ENCODE peak calls at places on chromosomes 13 and 19, in five cellular contexts. Z is AG09309; P is CD8-positive, alpha-beta T cell; B is endodermal cell; F is dorsolateral prefrontal cortex. A is an unnamed sample.

GRCh38 chr19:41528106-41528505 is 47.9 kb upstream of the CEACAM21 start:
- DNase-seq in F (no peak), B (no peak), P (no peak), Z (no peak), A (no peak)

GRCh38 chr19:8208710-8209110 is 460 bp upstream of the CERS4 start:
- DNase-seq in B (no peak), P (no peak), F (no peak), Z (no peak), A (no peak)

GRCh38 chr19:11160119-11160768 is 4.7 kb upstream of the SPC24 start:
- DNase-seq in Z (no peak), P (no peak), F (no peak), B (no peak), A (no peak)

GRCh38 chr19:51546650-51547396 is 15.4 kb upstream of the SIGLEC6 start:
- DNase-seq in P (no peak), F (no peak), Z (peak), B (no peak), A (no peak)

GRCh38 chr13:41596190-41596589 is 138.8 kb downstream of the RGCC start:
- DNase-seq in P (no peak), B (no peak), F (no peak), Z (no peak), A (no peak)

GRCh38 chr19:511101-511841 is 4.0 kb downstream of the TPGS1 start:
- DNase-seq in B (peak), P (peak), Z (no peak), F (peak), A (peak)

GRCh38 chr13:113763254-113763653 is 4.2 kb downstream of the TMEM255B start:
- DNase-seq in B (peak), F (no peak), Z (no peak), P (no peak), A (no peak)

GRCh38 chr13:41648314-41648935 is 191.1 kb downstream of the RGCC start:
- DNase-seq in P (no peak), B (no peak), Z (no peak), F (no peak), A (no peak)

GRCh38 chr13:98172570-98173405 is 4.3 kb downstream of the RNF113B start:
- DNase-seq in P (no peak), F (no peak), Z (no peak), B (no peak), A (no peak)

GRCh38 chr13:44048326-44048725 is 168.6 kb downstream of the LACC1 start:
- DNase-seq in F (no peak), Z (no peak), B (no peak), P (no peak), A (no peak)

GRCh38 chr19:10919352-10920287 is 8.8 kb downstream of the YIPF2 start:
- DNase-seq in P (no peak), B (peak), F (no peak), Z (no peak), A (no peak)

GRCh38 chr13:42258747-42259146 is 13.2 kb upstream of the AKAP11 start:
- DNase-seq in B (peak), F (no peak), P (no peak), Z (no peak), A (no peak)

GRCh38 chr19:1173845-1174809 is at the start of gene SBNO2:
- DNase-seq in P (peak), Z (no peak), F (peak), B (peak), A (peak)

GRCh38 chr19:11422163-11423068 is 3.3 kb upstream of the RGL3 start:
- DNase-seq in B (peak), Z (no peak), F (peak), P (peak), A (peak)

GRCh38 chr13:105462981-105463380 is 1072.5 kb downstream of the EFNB2 start:
- DNase-seq in Z (no peak), F (no peak), B (no peak), P (no peak), A (no peak)

GRCh38 chr13:95494082-95494681 is 58.3 kb upstream of the CLDN10 start:
- DNase-seq in B (no peak), Z (peak), P (no peak), F (no peak), A (no peak)

GRCh38 chr13:50589139-50589538 is 254.4 kb downstream of the DLEU7 start:
- DNase-seq in F (no peak), Z (peak), B (no peak), P (no peak), A (no peak)

GRCh38 chr13:95626768-95627167 is 17.7 kb downstream of the DZIP1 start:
- DNase-seq in Z (no peak), B (no peak), P (no peak), F (no peak), A (no peak)

GRCh38 chr13:51895906-51896888 is 34.4 kb downstream of the CCDC70 start:
- DNase-seq in B (peak), F (no peak), Z (peak), P (no peak), A (no peak)

GRCh38 chr13:29920018-29920643 is 69.7 kb upstream of the UBL3 start:
- DNase-seq in Z (no peak), P (no peak), B (no peak), F (no peak), A (no peak)

DNA sequence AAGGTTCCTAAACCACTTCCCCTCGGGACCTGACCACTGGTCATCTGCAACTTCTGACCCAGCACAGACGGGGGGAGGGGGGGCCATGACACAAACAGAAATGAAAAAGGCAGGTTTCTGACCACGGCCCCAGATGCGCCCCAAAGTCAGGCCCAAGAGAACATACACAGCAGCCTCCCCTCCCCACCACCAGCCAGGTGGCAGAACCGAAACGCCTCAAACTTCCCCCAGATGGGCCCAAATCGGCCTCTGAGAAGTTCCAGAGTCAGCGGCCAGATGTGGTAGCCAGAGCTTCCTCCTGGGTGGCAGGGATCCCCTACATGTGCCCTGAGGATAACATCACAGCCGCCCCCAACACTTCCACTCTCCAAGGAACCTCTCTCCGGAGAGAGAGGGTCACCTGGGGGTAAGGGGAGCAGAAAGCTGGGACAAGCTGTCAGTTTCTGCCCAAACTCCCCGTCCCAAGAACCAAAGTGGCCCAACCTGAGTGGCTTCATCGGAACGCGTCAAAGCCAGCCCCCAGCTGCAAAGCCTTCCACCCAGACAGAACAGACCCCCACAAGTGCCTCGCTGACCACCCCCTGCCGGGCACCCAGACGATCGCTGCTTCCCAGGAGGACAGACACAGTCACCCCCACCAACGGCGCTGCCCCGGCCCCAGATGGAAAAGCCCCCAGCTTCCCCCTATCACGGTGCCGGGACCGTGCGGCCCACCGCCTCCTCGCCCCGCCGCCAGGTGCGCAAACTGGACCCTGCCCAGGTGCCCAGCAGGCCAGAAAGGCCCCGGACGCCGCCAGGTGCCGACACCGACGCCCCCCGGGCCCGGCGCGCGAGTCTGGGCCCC is 800 bp downstream of the ELL start:
- DNase-seq in Z (no peak), P (no peak), F (no peak), B (peak), A (no peak)
- TF ChIP-seq CTCF in Z (peak), P (no peak), F (no peak), B (peak), A (no peak)

GRCh38 chr19:17727843-17728242 is 8.6 kb downstream of the MAP1S start:
- DNase-seq in F (no peak), B (no peak), P (no peak), Z (no peak), A (no peak)

GRCh38 chr19:17726914-17727773 is 7.9 kb downstream of the MAP1S start:
- DNase-seq in Z (no peak), P (no peak), F (no peak), B (no peak), A (no peak)

GRCh38 chr19:17724655-17725054 is 5.4 kb downstream of the MAP1S start:
- DNase-seq in F (no peak), P (no peak), Z (no peak), B (no peak), A (no peak)

GRCh38 chr19:17725422-17726078 is 6.3 kb downstream of the MAP1S start:
- DNase-seq in Z (no peak), P (no peak), B (peak), F (no peak), A (no peak)

GRCh38 chr19:17726136-17726741 is 7.0 kb downstream of the MAP1S start:
- DNase-seq in F (no peak), B (no peak), P (no peak), Z (no peak), A (no peak)
- TF ChIP-seq CTCF in F (no peak), B (no peak), P (no peak), Z (no peak), A (peak)

GRCh38 chr19:3555653-3556422 is 1.5 kb downstream of the MFSD12 start:
- DNase-seq in P (no peak), B (no peak), Z (no peak), F (no peak), A (no peak)

GRCh38 chr19:3554254-3555083 is 2.9 kb downstream of the MFSD12 start:
- DNase-seq in B (no peak), F (no peak), P (peak), Z (no peak), A (no peak)

GRCh38 chr19:3556423-3556977 is 886 bp downstream of the MFSD12 start:
- DNase-seq in Z (no peak), P (no peak), F (no peak), B (peak), A (no peak)

GRCh38 chr19:3556978-3557460 is 367 bp downstream of the MFSD12 start:
- DNase-seq in Z (no peak), B (peak), F (no peak), P (peak), A (no peak)

DNA sequence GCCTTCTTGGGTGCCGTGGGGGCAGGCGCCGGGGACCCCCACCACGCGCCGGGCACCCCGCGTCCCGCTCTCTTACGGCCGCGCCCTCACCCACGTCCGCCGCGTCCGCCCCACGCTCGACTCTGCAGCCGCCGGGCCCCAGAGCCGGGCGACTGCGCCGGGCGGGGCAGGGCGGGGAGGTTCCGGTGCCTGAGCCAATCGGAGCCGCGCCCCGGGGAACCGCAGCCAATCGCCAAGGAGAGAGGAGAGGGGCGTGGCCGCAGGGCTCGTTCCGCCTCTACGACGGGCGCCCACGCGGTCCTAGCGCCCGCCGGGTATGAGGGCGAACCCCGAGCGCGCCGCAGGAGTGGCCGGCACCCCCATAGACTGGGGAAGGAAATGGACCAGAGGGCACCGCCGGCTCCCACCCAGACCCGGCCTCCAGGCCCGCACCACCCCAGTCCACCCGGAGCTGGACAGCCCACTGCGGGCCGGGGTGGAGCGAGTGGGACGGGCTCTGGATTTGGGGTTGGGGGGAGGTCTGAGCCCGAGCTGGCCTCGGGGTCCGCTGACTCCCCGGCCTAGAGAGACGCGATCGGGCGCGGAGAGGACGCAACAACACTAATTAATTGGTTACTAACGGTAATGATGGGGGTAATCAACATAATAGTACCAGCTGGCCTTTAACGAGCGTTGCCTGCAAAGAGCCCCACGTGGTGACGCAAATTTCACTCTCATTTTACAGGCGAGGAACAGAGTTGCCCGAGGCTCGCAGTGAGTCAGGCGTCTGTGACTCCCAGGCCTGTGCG is at the start of gene MFSD12:
- DNase-seq in Z (peak), F (peak), B (peak), P (peak), A (peak)
- TF ChIP-seq CTCF in Z (no peak), F (no peak), B (no peak), P (no peak), A (no peak)

DNA sequence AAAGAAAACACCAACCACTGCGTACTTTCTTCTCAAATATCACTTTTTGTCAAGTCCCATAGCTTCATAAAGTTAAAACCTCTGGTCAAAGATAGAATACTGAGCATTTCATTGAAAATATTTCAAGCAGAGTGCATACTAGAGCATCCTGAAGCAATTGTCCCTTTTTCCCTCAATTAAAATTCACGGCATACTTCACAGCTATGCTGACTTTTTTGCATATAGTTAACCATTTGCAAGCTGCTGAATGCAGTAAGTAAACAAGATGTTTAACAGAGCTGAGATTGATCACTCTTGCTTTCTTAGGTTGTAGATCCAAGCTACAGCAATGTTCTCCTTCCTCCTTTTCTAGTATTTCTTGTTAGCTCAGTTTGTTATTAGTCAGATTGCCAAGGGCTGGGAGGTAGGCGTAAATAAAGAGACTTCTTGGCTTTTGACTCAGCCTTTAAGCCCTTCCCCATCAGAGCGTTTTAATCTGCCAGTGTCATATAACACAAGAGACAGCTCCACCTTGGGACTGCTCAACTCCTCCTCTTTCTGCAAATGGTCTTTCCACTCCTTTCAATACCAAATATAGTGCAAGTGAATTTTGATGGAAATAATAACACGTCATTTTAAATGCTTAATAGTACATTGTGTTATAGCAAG is at the start of gene SLITRK6:
- DNase-seq in B (peak), Z (peak), P (no peak), F (no peak), A (no peak)
- TF ChIP-seq CTCF in B (peak), Z (peak), P (no peak), F (no peak), A (no peak)

GRCh38 chr13:110850840-110851239 is 64.0 kb downstream of the ANKRD10 start:
- DNase-seq in B (peak), P (no peak), F (no peak), Z (no peak), A (no peak)
- TF ChIP-seq CTCF in B (no peak), P (no peak), F (no peak), Z (no peak), A (no peak)

DNA sequence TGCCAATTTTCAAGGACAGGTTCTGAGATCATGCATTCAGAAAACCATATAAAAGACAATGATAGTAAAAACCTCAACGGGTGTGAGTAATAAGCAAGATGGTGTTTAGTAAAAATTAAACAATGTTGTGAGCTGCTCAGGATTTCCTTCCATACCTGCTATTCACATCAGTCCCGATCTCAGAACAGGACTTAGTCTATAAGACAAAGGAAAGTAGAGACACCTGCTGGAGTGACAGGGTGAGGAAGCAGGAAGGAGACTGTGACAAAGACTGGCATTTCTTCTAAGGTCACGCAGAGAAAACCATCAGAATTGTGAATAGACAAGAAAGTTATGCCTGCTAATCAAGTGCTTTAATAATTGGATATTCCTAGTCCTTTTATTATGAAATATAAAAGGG is 648.0 kb downstream of the DACH1 start:
- DNase-seq in F (no peak), B (peak), Z (no peak), P (no peak), A (no peak)
- TF ChIP-seq CTCF in F (no peak), B (peak), Z (no peak), P (no peak), A (no peak)

GRCh38 chr13:31105020-31105800 is 56.5 kb downstream of the HSPH1 start:
- DNase-seq in P (no peak), F (no peak), Z (no peak), B (peak), A (no peak)
- TF ChIP-seq CTCF in P (no peak), F (no peak), Z (no peak), B (peak), A (no peak)

DNA sequence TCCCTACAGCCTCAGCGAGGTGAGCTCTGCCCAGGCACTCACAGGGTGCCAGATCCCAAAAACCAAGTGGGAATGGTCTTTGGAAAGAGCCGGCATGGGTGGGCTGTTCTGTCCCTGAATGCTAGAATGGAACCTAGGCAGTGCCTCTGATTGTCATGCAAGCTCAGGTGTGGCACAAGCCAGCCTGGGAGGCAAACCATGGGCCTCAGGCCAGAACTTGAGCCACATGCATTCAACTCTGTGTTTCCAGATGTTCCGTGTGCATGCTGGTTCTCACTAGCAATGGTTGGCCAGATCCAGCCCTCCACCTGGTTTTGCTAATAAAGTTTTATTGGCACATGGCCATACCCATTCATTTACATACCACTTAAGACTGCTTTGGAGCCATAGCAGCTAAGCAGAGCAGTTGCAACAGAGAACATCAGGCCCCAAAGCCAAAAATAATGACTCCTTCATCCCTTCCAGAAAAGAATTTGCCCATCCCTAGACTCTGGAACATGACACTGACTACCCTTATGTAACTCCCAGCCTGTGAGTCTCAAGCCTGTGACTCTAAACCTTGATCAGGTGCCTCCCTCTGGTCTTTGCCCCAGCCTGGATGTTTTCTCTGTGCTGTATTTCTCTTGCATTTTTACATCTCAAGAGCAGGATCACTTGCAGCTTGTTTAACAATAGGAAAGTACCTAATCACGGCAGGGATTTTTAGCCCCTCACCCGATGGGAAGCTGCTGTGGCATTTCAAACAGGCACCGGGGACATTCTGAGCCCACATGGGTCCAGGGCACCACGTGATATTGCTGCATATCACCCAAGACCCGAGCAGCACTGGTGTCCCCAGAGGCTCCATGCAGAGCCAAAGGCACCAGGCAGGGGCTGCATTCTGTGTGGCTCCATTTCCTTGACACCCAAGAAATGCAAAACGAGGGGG is 55.4 kb upstream of the USE1 start:
- DNase-seq in B (peak), F (no peak), P (no peak), Z (no peak), A (no peak)
- TF ChIP-seq CTCF in B (no peak), F (no peak), P (no peak), Z (no peak), A (no peak)